ENCODE peak calls at places on chromosome 4, in six cellular contexts. One of them, this sample, is unnamed.

GRCh38 chr4:80071643-80072606 is 1.1 kb downstream of the ANTXR2 start:
- DNase-seq in H54: peak
- DNase-seq in neural crest cell: peak
- DNase-seq in NCI-H69: peak
- DNase-seq in type B pancreatic cell: peak
- DNase-seq in bronchial epithelial cell: no peak
- DNase-seq in this sample: no peak

GRCh38 chr4:157564771-157565170 is 344.2 kb downstream of the GRIA2 start:
- DNase-seq in H54: no peak
- DNase-seq in bronchial epithelial cell: peak
- DNase-seq in NCI-H69: no peak
- DNase-seq in neural crest cell: no peak
- DNase-seq in type B pancreatic cell: no peak
- DNase-seq in this sample: peak

GRCh38 chr4:55437356-55437796 is 41.6 kb downstream of the TMEM165 start:
- DNase-seq in NCI-H69: no peak
- DNase-seq in neural crest cell: no peak
- DNase-seq in type B pancreatic cell: no peak
- DNase-seq in H54: no peak
- DNase-seq in bronchial epithelial cell: peak
- DNase-seq in this sample: no peak

GRCh38 chr4:124334119-124334518 is 378.4 kb downstream of the ANKRD50 start:
- DNase-seq in type B pancreatic cell: no peak
- DNase-seq in H54: peak
- DNase-seq in NCI-H69: peak
- DNase-seq in bronchial epithelial cell: peak
- DNase-seq in neural crest cell: peak
- DNase-seq in this sample: peak

GRCh38 chr4:150140774-150141400 is 62.6 kb downstream of the DCLK2 start:
- DNase-seq in type B pancreatic cell: no peak
- DNase-seq in bronchial epithelial cell: peak
- DNase-seq in neural crest cell: no peak
- DNase-seq in NCI-H69: no peak
- DNase-seq in H54: no peak
- DNase-seq in this sample: no peak

GRCh38 chr4:140152015-140152703 is 1.8 kb downstream of the MAML3 start:
- DNase-seq in NCI-H69: peak
- DNase-seq in neural crest cell: peak
- DNase-seq in type B pancreatic cell: peak
- DNase-seq in bronchial epithelial cell: no peak
- DNase-seq in H54: peak
- DNase-seq in this sample: no peak

GRCh38 chr4:109184421-109184956 is 118.0 kb downstream of the COL25A1 start:
- DNase-seq in NCI-H69: no peak
- DNase-seq in type B pancreatic cell: no peak
- DNase-seq in H54: no peak
- DNase-seq in neural crest cell: no peak
- DNase-seq in bronchial epithelial cell: no peak
- DNase-seq in this sample: no peak

GRCh38 chr4:15676039-15676438 is 5.6 kb upstream of the FAM200B start:
- DNase-seq in NCI-H69: no peak
- DNase-seq in bronchial epithelial cell: no peak
- DNase-seq in H54: no peak
- DNase-seq in type B pancreatic cell: no peak
- DNase-seq in neural crest cell: no peak
- DNase-seq in this sample: no peak

GRCh38 chr4:37246891-37247290 is 2.3 kb downstream of the NWD2 start:
- DNase-seq in H54: no peak
- DNase-seq in neural crest cell: no peak
- DNase-seq in NCI-H69: peak
- DNase-seq in type B pancreatic cell: no peak
- DNase-seq in bronchial epithelial cell: no peak
- DNase-seq in this sample: no peak

GRCh38 chr4:14856076-14856926 is 146.0 kb upstream of the CPEB2 start:
- DNase-seq in type B pancreatic cell: no peak
- DNase-seq in NCI-H69: peak
- DNase-seq in H54: peak
- DNase-seq in neural crest cell: no peak
- DNase-seq in bronchial epithelial cell: peak
- DNase-seq in this sample: peak

GRCh38 chr4:76430519-76431388 is 4.3 kb upstream of the SHROOM3 start:
- DNase-seq in NCI-H69: peak
- DNase-seq in bronchial epithelial cell: peak
- DNase-seq in type B pancreatic cell: no peak
- DNase-seq in H54: no peak
- DNase-seq in neural crest cell: peak
- DNase-seq in this sample: no peak

GRCh38 chr4:10403633-10404445 is 53.4 kb downstream of the ZNF518B start:
- DNase-seq in NCI-H69: peak
- DNase-seq in bronchial epithelial cell: peak
- DNase-seq in type B pancreatic cell: no peak
- DNase-seq in H54: no peak
- DNase-seq in neural crest cell: peak
- DNase-seq in this sample: no peak

GRCh38 chr4:149896428-149896827 is 80.8 kb upstream of the IQCM start:
- DNase-seq in bronchial epithelial cell: peak
- DNase-seq in H54: no peak
- DNase-seq in type B pancreatic cell: no peak
- DNase-seq in NCI-H69: peak
- DNase-seq in neural crest cell: no peak
- DNase-seq in this sample: no peak

GRCh38 chr4:17059192-17059634 is 160.8 kb upstream of the LDB2 start:
- DNase-seq in H54: no peak
- DNase-seq in bronchial epithelial cell: no peak
- DNase-seq in neural crest cell: no peak
- DNase-seq in type B pancreatic cell: no peak
- DNase-seq in NCI-H69: no peak
- DNase-seq in this sample: no peak

GRCh38 chr4:82500106-82500738 is 61.6 kb downstream of the TMEM150C start:
- DNase-seq in neural crest cell: no peak
- DNase-seq in H54: no peak
- DNase-seq in bronchial epithelial cell: peak
- DNase-seq in NCI-H69: peak
- DNase-seq in type B pancreatic cell: no peak
- DNase-seq in this sample: no peak

GRCh38 chr4:140078366-140078765 is 75.6 kb downstream of the MAML3 start:
- DNase-seq in bronchial epithelial cell: no peak
- DNase-seq in H54: no peak
- DNase-seq in type B pancreatic cell: no peak
- DNase-seq in NCI-H69: peak
- DNase-seq in neural crest cell: no peak
- DNase-seq in this sample: no peak

GRCh38 chr4:112585977-112586736 is 50.6 kb downstream of the ZGRF1 start:
- DNase-seq in NCI-H69: peak
- DNase-seq in neural crest cell: no peak
- DNase-seq in H54: no peak
- DNase-seq in type B pancreatic cell: no peak
- DNase-seq in bronchial epithelial cell: no peak
- DNase-seq in this sample: no peak

GRCh38 chr4:155809835-155810234 is 51.0 kb downstream of the GUCY1B1 start:
- DNase-seq in neural crest cell: no peak
- DNase-seq in bronchial epithelial cell: peak
- DNase-seq in type B pancreatic cell: no peak
- DNase-seq in NCI-H69: peak
- DNase-seq in H54: no peak
- DNase-seq in this sample: no peak

GRCh38 chr4:82373816-82374740 is at the start of gene HNRNPD:
- DNase-seq in bronchial epithelial cell: peak
- DNase-seq in type B pancreatic cell: peak
- DNase-seq in H54: peak
- DNase-seq in neural crest cell: peak
- DNase-seq in NCI-H69: peak
- DNase-seq in this sample: peak

GRCh38 chr4:3402409-3403103 is 39.2 kb upstream of the HGFAC start:
- DNase-seq in H54: no peak
- DNase-seq in bronchial epithelial cell: no peak
- DNase-seq in NCI-H69: no peak
- DNase-seq in type B pancreatic cell: peak
- DNase-seq in neural crest cell: no peak
- DNase-seq in this sample: no peak

GRCh38 chr4:82753725-82754410 is 44.7 kb downstream of the SCD5 start:
- DNase-seq in NCI-H69: peak
- DNase-seq in H54: no peak
- DNase-seq in bronchial epithelial cell: peak
- DNase-seq in neural crest cell: no peak
- DNase-seq in type B pancreatic cell: no peak
- DNase-seq in this sample: peak

GRCh38 chr4:169116270-169116901 is 106.3 kb upstream of the CBR4 start:
- DNase-seq in type B pancreatic cell: no peak
- DNase-seq in bronchial epithelial cell: peak
- DNase-seq in H54: peak
- DNase-seq in neural crest cell: no peak
- DNase-seq in NCI-H69: no peak
- DNase-seq in this sample: peak

GRCh38 chr4:14180983-14181601 is 553.6 kb upstream of the BOD1L1 start:
- DNase-seq in type B pancreatic cell: no peak
- DNase-seq in neural crest cell: no peak
- DNase-seq in NCI-H69: no peak
- DNase-seq in H54: no peak
- DNase-seq in bronchial epithelial cell: peak
- DNase-seq in this sample: peak

GRCh38 chr4:184684491-184685189 is 35.1 kb downstream of the PRIMPOL start:
- DNase-seq in H54: no peak
- DNase-seq in NCI-H69: no peak
- DNase-seq in neural crest cell: no peak
- DNase-seq in type B pancreatic cell: no peak
- DNase-seq in bronchial epithelial cell: peak
- DNase-seq in this sample: no peak

GRCh38 chr4:89598602-89599001 is 238.4 kb downstream of the SNCA start:
- DNase-seq in NCI-H69: peak
- DNase-seq in type B pancreatic cell: no peak
- DNase-seq in neural crest cell: no peak
- DNase-seq in bronchial epithelial cell: peak
- DNase-seq in H54: no peak
- DNase-seq in this sample: no peak

GRCh38 chr4:183328832-183329231 is 6.6 kb upstream of the CLDN24 start:
- DNase-seq in type B pancreatic cell: peak
- DNase-seq in H54: no peak
- DNase-seq in bronchial epithelial cell: no peak
- DNase-seq in neural crest cell: no peak
- DNase-seq in NCI-H69: no peak
- DNase-seq in this sample: no peak

GRCh38 chr4:152115794-152116193 is 355.0 kb upstream of the GATB start:
- DNase-seq in type B pancreatic cell: no peak
- DNase-seq in H54: no peak
- DNase-seq in neural crest cell: no peak
- DNase-seq in NCI-H69: no peak
- DNase-seq in bronchial epithelial cell: no peak
- DNase-seq in this sample: no peak

GRCh38 chr4:66855956-66856355 is 689.3 kb downstream of the CENPC start:
- DNase-seq in neural crest cell: no peak
- DNase-seq in H54: no peak
- DNase-seq in bronchial epithelial cell: peak
- DNase-seq in NCI-H69: no peak
- DNase-seq in type B pancreatic cell: no peak
- DNase-seq in this sample: no peak

GRCh38 chr4:142274137-142274536 is 572.0 kb downstream of the INPP4B start:
- DNase-seq in neural crest cell: no peak
- DNase-seq in H54: no peak
- DNase-seq in type B pancreatic cell: no peak
- DNase-seq in bronchial epithelial cell: peak
- DNase-seq in NCI-H69: no peak
- DNase-seq in this sample: peak

GRCh38 chr4:134787315-134787714 is 585.7 kb upstream of the PABPC4L start:
- DNase-seq in type B pancreatic cell: no peak
- DNase-seq in neural crest cell: no peak
- DNase-seq in bronchial epithelial cell: peak
- DNase-seq in H54: no peak
- DNase-seq in NCI-H69: no peak
- DNase-seq in this sample: no peak

GRCh38 chr4:5224340-5224739 is 173.1 kb downstream of the STK32B start:
- DNase-seq in bronchial epithelial cell: no peak
- DNase-seq in neural crest cell: no peak
- DNase-seq in H54: no peak
- DNase-seq in type B pancreatic cell: no peak
- DNase-seq in NCI-H69: no peak
- DNase-seq in this sample: no peak

GRCh38 chr4:70945046-70945445 is 42.9 kb downstream of the MOB1B start:
- DNase-seq in NCI-H69: no peak
- DNase-seq in neural crest cell: no peak
- DNase-seq in bronchial epithelial cell: no peak
- DNase-seq in type B pancreatic cell: no peak
- DNase-seq in H54: no peak
- DNase-seq in this sample: no peak

GRCh38 chr4:93368968-93369367 is 459.6 kb upstream of the ATOH1 start:
- DNase-seq in H54: no peak
- DNase-seq in neural crest cell: no peak
- DNase-seq in NCI-H69: no peak
- DNase-seq in type B pancreatic cell: no peak
- DNase-seq in bronchial epithelial cell: no peak
- DNase-seq in this sample: no peak

This sample was measured in epithelial cell of prostate.